ENCODE peak calls at places on chromosomes 2 and 18, in seven cellular contexts. F is endothelial cell of umbilical vein, N is K562, G is upper lobe of left lung, Y is spleen, A is GM12891, L is sigmoid colon. U is an unnamed sample.

GRCh38 chr2:151238527-151239487 is 22.9 kb downstream of the RBM43 start:
- DNase-seq in F (peak; percentile 80), N (peak; percentile 70), G (peak; percentile 65), Y (no peak), A (peak; percentile 33), L (peak; percentile 83), U (no peak)

GRCh38 chr2:237410949-237411635 is 2.9 kb downstream of the COL6A3 start:
- DNase-seq in F (no peak), N (no peak), G (no peak), Y (no peak), A (no peak), L (peak; percentile 74), U (no peak)

GRCh38 chr2:145066151-145066661 is 546.3 kb upstream of the ZEB2 start:
- DNase-seq in F (no peak), N (no peak), G (no peak), Y (no peak), A (no peak), L (no peak), U (no peak)

GRCh38 chr18:48547456-48548403 is 8.9 kb downstream of the CTIF start:
- DNase-seq in F (no peak), N (peak; percentile 19), G (no peak), Y (no peak), A (no peak), L (no peak), U (no peak)

GRCh38 chr2:37877457-37878315 is 47.4 kb upstream of the RMDN2 start:
- DNase-seq in F (peak; percentile 73), N (peak; percentile 59), G (no peak), Y (no peak), A (no peak), L (no peak), U (no peak)

GRCh38 chr2:227643990-227644551 is 22.5 kb upstream of the SCYGR5 start:
- DNase-seq in F (no peak), N (no peak), G (no peak), Y (no peak), A (no peak), L (no peak), U (no peak)

GRCh38 chr2:16716051-16716450 is 50.4 kb upstream of the CYRIA start:
- DNase-seq in F (no peak), N (no peak), G (peak; percentile 60), Y (no peak), A (no peak), L (no peak), U (no peak)

GRCh38 chr2:50596521-50596920 is 435.4 kb downstream of the NRXN1 start:
- DNase-seq in F (no peak), N (no peak), G (no peak), Y (no peak), A (no peak), L (no peak), U (no peak)

GRCh38 chr2:220374282-220374681 is 746.9 kb downstream of the SLC4A3 start:
- DNase-seq in F (no peak), N (no peak), G (no peak), Y (no peak), A (no peak), L (no peak), U (no peak)

GRCh38 chr2:136214284-136214683 is 96.3 kb upstream of the CXCR4 start:
- DNase-seq in F (no peak), N (no peak), G (peak; percentile 48), Y (no peak), A (no peak), L (no peak), U (no peak)

GRCh38 chr2:134590679-134591078 is 128.1 kb downstream of the TMEM163 start:
- DNase-seq in F (no peak), N (no peak), G (no peak), Y (no peak), A (no peak), L (no peak), U (no peak)

GRCh38 chr2:203033395-203033794 is 18.7 kb downstream of the NBEAL1 start:
- DNase-seq in F (no peak), N (no peak), G (no peak), Y (no peak), A (no peak), L (no peak), U (no peak)

GRCh38 chr2:234135750-234136221 is 85.3 kb downstream of the SPP2 start:
- DNase-seq in F (peak; percentile 73), N (peak; percentile 36), G (peak; percentile 51), Y (peak; percentile 86), A (peak; percentile 30), L (peak; percentile 65), U (peak; percentile 53)

GRCh38 chr2:151289972-151290335 is 486 bp upstream of the NMI start:
- DNase-seq in F (no peak), N (peak; percentile 55), G (peak; percentile 44), Y (no peak), A (no peak), L (peak; percentile 77), U (no peak)

GRCh38 chr2:207768891-207769596 is 662 bp downstream of the FZD5 start:
- DNase-seq in F (peak; percentile 41), N (peak; percentile 23), G (peak; percentile 32), Y (peak; percentile 91), A (peak; percentile 46), L (peak; percentile 70), U (no peak)

GRCh38 chr2:134425723-134426496 is 172.0 kb downstream of the MGAT5 start:
- DNase-seq in F (peak; percentile 60), N (no peak), G (no peak), Y (no peak), A (no peak), L (no peak), U (no peak)

GRCh38 chr2:173898996-173899395 is 66.2 kb downstream of the SP3 start:
- DNase-seq in F (no peak), N (no peak), G (no peak), Y (no peak), A (no peak), L (no peak), U (no peak)

GRCh38 chr18:79732721-79733025 is 53.1 kb downstream of the CTDP1 start:
- DNase-seq in F (no peak), N (no peak), G (no peak), Y (no peak), A (no peak), L (no peak), U (no peak)

GRCh38 chr2:85255813-85256581 is 71.8 kb downstream of the TGOLN2 start:
- DNase-seq in F (peak; percentile 15), N (no peak), G (no peak), Y (peak; percentile 56), A (no peak), L (no peak), U (no peak)

GRCh38 chr2:229783108-229783721 is 68.9 kb upstream of the DNER start:
- DNase-seq in F (no peak), N (no peak), G (no peak), Y (no peak), A (no peak), L (no peak), U (no peak)

GRCh38 chr2:145906356-145906755 is 1386.4 kb upstream of the ZEB2 start:
- DNase-seq in F (peak; percentile 2), N (no peak), G (no peak), Y (no peak), A (no peak), L (no peak), U (no peak)

GRCh38 chr2:118322381-118322780 is 234.1 kb downstream of the INSIG2 start:
- DNase-seq in F (no peak), N (no peak), G (no peak), Y (no peak), A (no peak), L (no peak), U (no peak)

GRCh38 chr18:374735-375168 is 106.9 kb upstream of the THOC1 start:
- DNase-seq in F (peak; percentile 20), N (no peak), G (peak; percentile 36), Y (no peak), A (peak; percentile 21), L (peak; percentile 86), U (no peak)
- TF ChIP-seq POLR2AphosphoS5 in F (no peak), N (no peak), G (no peak), Y (no peak), A (no peak), L (peak; percentile 45), U (no peak)

DNA sequence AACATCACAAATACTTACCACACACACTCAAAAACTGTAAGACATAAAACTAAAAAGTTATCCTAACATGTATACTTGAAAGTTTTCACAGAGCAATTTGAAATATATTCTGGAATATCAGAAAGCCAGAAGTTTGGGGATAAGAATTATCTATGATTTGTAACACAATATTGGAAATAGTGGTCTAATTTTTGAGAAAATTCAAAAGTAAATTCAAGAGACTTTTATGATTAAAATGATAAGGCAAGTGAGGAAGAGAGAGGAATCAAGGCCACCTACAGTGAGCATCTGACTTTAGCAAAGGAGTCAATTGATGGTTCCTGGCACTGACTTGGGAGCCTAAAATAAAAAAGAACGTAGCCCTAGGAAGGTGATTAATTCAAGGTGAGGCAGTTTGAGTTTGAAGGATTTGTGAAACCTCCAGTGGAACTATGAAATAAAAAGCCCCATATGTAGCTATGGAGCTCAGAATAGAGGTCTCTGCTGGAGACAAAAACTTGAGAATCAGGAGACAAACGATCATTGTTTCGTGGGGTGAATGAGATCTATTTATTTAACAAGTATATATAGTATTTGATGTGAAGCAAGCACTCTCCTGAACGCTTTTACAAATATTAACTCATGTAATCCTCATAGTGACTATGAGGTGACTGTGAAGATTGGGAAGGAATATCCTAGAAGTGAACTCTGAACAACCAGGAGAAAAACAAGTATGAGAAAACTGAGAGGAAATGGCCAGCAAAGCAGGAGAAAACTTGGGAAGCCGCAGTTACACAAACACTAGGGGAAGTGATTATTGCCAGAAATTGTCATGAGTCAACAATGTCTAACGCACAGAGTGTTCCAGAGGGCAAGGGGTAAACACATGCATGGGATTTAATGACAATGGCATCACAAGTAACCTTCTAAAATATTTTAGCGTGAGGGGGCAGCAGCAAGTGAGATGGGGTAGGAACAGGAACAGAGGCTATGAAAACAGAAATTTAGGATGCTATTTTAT is 12.8 kb downstream of the TFPI start:
- DNase-seq in F (peak; percentile 96), N (no peak), G (peak; percentile 32), Y (no peak), A (no peak), L (no peak), U (no peak)
- TF ChIP-seq POLR2A in F (peak; percentile 81), N (no peak), G (no peak), Y (no peak), A (no peak), L (no peak), U (no peak)

GRCh38 chr2:67399144-67399543 is 2.0 kb downstream of the ETAA1 start:
- DNase-seq in F (peak; percentile 7), N (no peak), G (no peak), Y (no peak), A (no peak), L (no peak), U (no peak)

GRCh38 chr2:67394734-67395133 is 2.4 kb upstream of the ETAA1 start:
- DNase-seq in F (peak; percentile 67), N (no peak), G (no peak), Y (no peak), A (no peak), L (no peak), U (no peak)

GRCh38 chr2:67400560-67401464 is 3.7 kb downstream of the ETAA1 start:
- DNase-seq in F (peak; percentile 60), N (no peak), G (no peak), Y (no peak), A (no peak), L (no peak), U (no peak)

GRCh38 chr2:67399831-67400489 is 2.8 kb downstream of the ETAA1 start:
- DNase-seq in F (peak; percentile 77), N (no peak), G (no peak), Y (no peak), A (no peak), L (no peak), U (no peak)

GRCh38 chr2:67397143-67397986 is at the start of gene ETAA1:
- DNase-seq in F (peak; percentile 88), N (peak; percentile 98), G (peak; percentile 94), Y (peak; percentile 98), A (peak; percentile 82), L (peak; percentile 97), U (peak; percentile 93)
- TF ChIP-seq POLR2AphosphoS5 in F (peak; percentile 85), N (peak; percentile 89), G (peak; percentile 93), Y (peak; percentile 91), A (peak; percentile 63), L (peak; percentile 92), U (peak; percentile 81)

GRCh38 chr2:68387408-68388350 is 22.6 kb downstream of the PLEK start:
- DNase-seq in F (no peak), N (no peak), G (no peak), Y (no peak), A (no peak), L (no peak), U (no peak)
- TF ChIP-seq POLR2A in F (no peak), N (no peak), G (no peak), Y (no peak), A (no peak), L (no peak), U (no peak)